ENCODE peak calls at places on chromosomes 1 and 21, in five cellular contexts. N, R, X, V and F are unnamed samples.
A peak's percentile ranks its signal among the peaks of the same experiment; 100 is the strongest.

GRCh38 chr1:58858344-58858673 is 74.5 kb upstream of the JUN start:
- ATAC-seq in N (peak; percentile 74), R (peak; percentile 60), X (no peak), V (no peak), F (no peak)

GRCh38 chr1:204997616-204998015 is 45.4 kb upstream of the CNTN2 start:
- ATAC-seq in N (no peak), R (no peak), X (peak; percentile 28), V (no peak), F (peak; percentile 55)

GRCh38 chr21:26127918-26128317 is 42.7 kb downstream of the APP start:
- ATAC-seq in N (no peak), R (no peak), X (no peak), V (no peak), F (no peak)

GRCh38 chr1:17360272-17360956 is 11.6 kb upstream of the PADI6 start:
- ATAC-seq in N (no peak), R (peak; percentile 75), X (no peak), V (no peak), F (no peak)

GRCh38 chr1:27301052-27301422 is 20.9 kb upstream of the TMEM222 start:
- ATAC-seq in N (no peak), R (peak; percentile 8), X (no peak), V (no peak), F (no peak)

GRCh38 chr1:19367584-19368041 is 55.5 kb downstream of the SLC66A1 start:
- ATAC-seq in N (no peak), R (no peak), X (no peak), V (no peak), F (no peak)

GRCh38 chr1:84870591-84870990 is 22.4 kb downstream of the LPAR3 start:
- ATAC-seq in N (no peak), R (no peak), X (no peak), V (no peak), F (no peak)

GRCh38 chr1:4702464-4702863 is 48.1 kb downstream of the AJAP1 start:
- ATAC-seq in N (no peak), R (no peak), X (no peak), V (no peak), F (no peak)

GRCh38 chr1:186983327-186983726 is 154.6 kb downstream of the PLA2G4A start:
- ATAC-seq in N (no peak), R (no peak), X (no peak), V (no peak), F (peak; percentile 80)

GRCh38 chr1:4847731-4848130 is 193.3 kb downstream of the AJAP1 start:
- ATAC-seq in N (no peak), R (no peak), X (no peak), V (no peak), F (no peak)

GRCh38 chr1:200862713-200863415 is 9.9 kb upstream of the GPR25 start:
- ATAC-seq in N (no peak), R (no peak), X (peak; percentile 42), V (no peak), F (no peak)

GRCh38 chr1:166884040-166884642 is 8.1 kb upstream of the TADA1 start:
- ATAC-seq in N (peak; percentile 97), R (peak; percentile 96), X (peak; percentile 79), V (peak; percentile 65), F (peak; percentile 65)

GRCh38 chr1:208149776-208150514 is 94.2 kb downstream of the PLXNA2 start:
- ATAC-seq in N (peak; percentile 100), R (peak; percentile 50), X (no peak), V (no peak), F (peak; percentile 50)

GRCh38 chr1:178752891-178753290 is 27.8 kb downstream of the RALGPS2 start:
- ATAC-seq in N (peak; percentile 61), R (no peak), X (no peak), V (no peak), F (no peak)

GRCh38 chr1:218259800-218260199 is 25.3 kb upstream of the RRP15 start:
- ATAC-seq in N (peak; percentile 78), R (peak; percentile 96), X (peak; percentile 82), V (peak; percentile 37), F (no peak)

GRCh38 chr1:216750031-216750627 is 26.9 kb upstream of the ESRRG start:
- ATAC-seq in N (peak; percentile 76), R (no peak), X (peak; percentile 64), V (peak; percentile 49), F (peak; percentile 53)

GRCh38 chr1:9600861-9601834 is 12.4 kb downstream of the TMEM201 start:
- ATAC-seq in N (no peak), R (no peak), X (no peak), V (peak; percentile 28), F (no peak)

GRCh38 chr1:208170252-208170651 is 73.9 kb downstream of the PLXNA2 start:
- ATAC-seq in N (no peak), R (no peak), X (no peak), V (no peak), F (no peak)

GRCh38 chr1:36669297-36669696 is 186.6 kb upstream of the CSF3R start:
- ATAC-seq in N (no peak), R (peak; percentile 19), X (no peak), V (no peak), F (no peak)

GRCh38 chr1:95002657-95003432 is 69.9 kb downstream of the ALG14 start:
- ATAC-seq in N (peak; percentile 76), R (peak; percentile 62), X (no peak), V (no peak), F (no peak)

GRCh38 chr1:27626031-27626935 is 8.7 kb downstream of the FGR start:
- ATAC-seq in N (no peak), R (no peak), X (peak; percentile 52), V (peak; percentile 37), F (no peak)

GRCh38 chr1:168561989-168562388 is 14.4 kb upstream of the XCL1 start:
- ATAC-seq in N (no peak), R (no peak), X (peak; percentile 64), V (no peak), F (no peak)

GRCh38 chr1:197671140-197671539 is 104.1 kb downstream of the DENND1B start:
- ATAC-seq in N (no peak), R (peak; percentile 61), X (no peak), V (no peak), F (no peak)

GRCh38 chr1:234972411-234973191 is 156.0 kb downstream of the TOMM20 start:
- ATAC-seq in N (no peak), R (no peak), X (peak; percentile 29), V (no peak), F (no peak)

GRCh38 chr1:22105611-22106207 is 37.2 kb downstream of the WNT4 start:
- ATAC-seq in N (peak; percentile 58), R (peak; percentile 79), X (peak; percentile 82), V (no peak), F (no peak)

GRCh38 chr1:33328817-33329216 is 7.9 kb upstream of the A3GALT2 start:
- ATAC-seq in N (no peak), R (no peak), X (no peak), V (no peak), F (no peak)

GRCh38 chr1:67645495-67646144 is 39.4 kb upstream of the GADD45A start:
- ATAC-seq in N (peak; percentile 91), R (peak; percentile 4), X (no peak), V (no peak), F (peak; percentile 68)

GRCh38 chr1:150976879-150977694 is 2.5 kb upstream of the CERS2 start:
- ATAC-seq in N (no peak), R (peak; percentile 40), X (peak; percentile 7), V (peak; percentile 85), F (peak; percentile 48)

GRCh38 chr1:201566933-201567801 is 28.2 kb downstream of the NAV1 start:
- ATAC-seq in N (no peak), R (peak; percentile 83), X (no peak), V (no peak), F (no peak)

GRCh38 chr21:44681152-44681551 is 811 bp downstream of the KRTAP12-1 start:
- ATAC-seq in N (no peak), R (no peak), X (no peak), V (no peak), F (no peak)
- H3K27me3 ChIP-seq in N (peaks cover 32% of the 10 kb centered on the region), R (peaks cover 36% of the 10 kb centered on the region), X (no peaks in the 10 kb centered on the region), V (no peaks in the 10 kb centered on the region), F (peaks cover 12% of the 10 kb centered on the region)

GRCh38 chr1:93605812-93606512 is 75.7 kb downstream of the BCAR3 start:
- ATAC-seq in N (no peak), R (no peak), X (no peak), V (no peak), F (peak; percentile 71)
- TF ChIP-seq EP300 in N (no peak), R (no peak), X (no peak), V (no peak), F (no peak)

GRCh38 chr1:104136621-104137020 is 386.9 kb downstream of the AMY1C start:
- ATAC-seq in N (no peak), R (no peak), X (no peak), V (no peak), F (no peak)

DNA sequence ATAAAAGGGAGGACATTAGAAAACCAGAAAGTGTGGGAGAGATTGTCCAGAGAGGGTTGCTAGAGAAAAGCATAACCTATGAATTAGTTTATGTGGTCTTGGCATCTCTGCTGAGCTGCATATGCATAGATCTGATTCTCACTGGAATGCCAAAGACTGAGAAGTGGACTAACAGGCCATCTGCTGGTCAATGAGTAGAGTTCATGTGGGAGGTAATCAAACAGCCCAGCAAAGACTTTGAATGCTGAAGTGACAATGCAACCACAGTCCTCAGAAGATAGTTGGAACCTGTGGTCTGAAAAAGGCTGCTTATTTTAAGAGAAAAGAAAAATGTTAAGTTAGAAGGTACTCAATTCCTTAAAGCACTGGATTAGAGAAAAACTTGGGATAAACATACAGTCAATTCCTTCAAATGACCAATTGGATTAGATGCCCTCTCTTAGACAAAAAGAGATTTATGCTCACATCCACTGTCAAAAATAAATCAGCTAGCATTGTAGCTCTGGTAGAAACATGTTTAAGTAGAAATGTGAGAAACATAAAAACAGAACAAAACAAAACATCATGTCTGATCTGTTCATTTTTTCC is 382.8 kb downstream of the AMY1C start:
- ATAC-seq in N (peak; percentile 93), R (no peak), X (peak; percentile 79), V (no peak), F (no peak)
- TF ChIP-seq CTCF in N (peak; percentile 64), R (no peak), X (peak; percentile 57), V (peak; percentile 40), F (no peak)

DNA sequence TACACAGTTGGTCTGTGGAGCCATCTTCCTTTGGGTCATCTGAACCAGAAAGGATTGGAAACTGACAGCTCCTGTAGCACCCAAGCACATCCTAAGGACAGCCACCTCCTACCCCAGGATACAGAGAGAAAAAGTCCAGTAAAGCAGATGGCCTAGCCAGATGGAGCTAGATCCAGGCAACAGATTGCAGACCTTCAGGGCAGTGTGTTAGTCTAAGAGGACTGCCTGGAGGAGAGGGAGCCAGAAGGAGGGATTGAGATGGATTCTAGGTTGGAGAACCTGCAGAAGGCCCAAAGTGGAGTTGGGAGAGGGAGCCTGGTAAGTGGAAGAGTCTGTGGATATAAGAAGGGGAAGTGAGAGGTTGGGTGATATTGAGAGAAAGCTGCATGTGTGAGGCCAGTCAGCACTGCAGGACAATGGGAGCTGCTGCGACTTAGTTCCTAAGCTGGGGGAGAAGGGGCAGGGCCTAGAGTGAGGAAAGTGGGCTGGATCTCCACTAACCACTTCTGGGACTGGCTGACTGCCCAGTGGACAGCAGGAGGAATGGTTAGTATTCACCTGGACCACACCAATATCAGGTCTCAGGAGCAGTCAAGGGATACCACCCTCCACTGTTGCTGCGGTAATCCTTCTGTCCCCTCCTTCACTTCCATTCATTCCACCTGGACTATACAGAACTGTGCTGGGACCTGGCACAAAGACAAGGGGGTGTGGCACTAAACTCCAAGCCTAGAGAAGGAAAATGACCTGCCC is 13.4 kb downstream of the BCAN start:
- ATAC-seq in N (no peak), R (no peak), X (no peak), V (no peak), F (no peak)
- H3K27me3 ChIP-seq in N (no peaks in the 10 kb centered on the region), R (no peaks in the 10 kb centered on the region), X (peaks cover 2% of the 10 kb centered on the region), V (peaks cover 16% of the 10 kb centered on the region), F (peaks cover 74% of the 10 kb centered on the region)